ENCODE peak calls at places on chromosomes 2 and 18, in ten cellular contexts. Q is GM13976, N is WTC11, X is endothelial cell, S is sigmoid colon, E is T-helper 2 cell, M is left cardiac atrium, C is BE2C, J is NCI-H1105 treated with DMSO at 0.1 percent for 48 hours, Z is mammary epithelial cell. K is an unnamed sample.

GRCh38 chr2:153100139-153100538 is 378.4 kb downstream of the RPRM start:
- DNase-seq in Q (no peak), N (no peak), X (no peak), S (no peak), E (no peak), M (no peak), C (no peak), J (peak; percentile 23), Z (no peak), K (no peak)

GRCh38 chr2:115162454-115163293 is 720.2 kb downstream of the DPP10 start:
- DNase-seq in Q (no peak), N (peak; percentile 23), X (peak; percentile 13), S (no peak), E (peak; percentile 11), M (no peak), C (no peak), J (peak; percentile 21), Z (no peak), K (no peak)

GRCh38 chr2:118190365-118190916 is 102.2 kb downstream of the INSIG2 start:
- DNase-seq in Q (no peak), N (no peak), X (no peak), S (no peak), E (no peak), M (no peak), C (no peak), J (peak; percentile 46), Z (no peak), K (no peak)

GRCh38 chr2:188333751-188334524 is 42.3 kb downstream of the GULP1 start:
- DNase-seq in Q (no peak), N (no peak), X (no peak), S (no peak), E (no peak), M (peak; percentile 21), C (no peak), J (no peak), Z (no peak), K (no peak)

GRCh38 chr2:129468879-129469278 is 510.6 kb upstream of the RAB6C start:
- DNase-seq in Q (no peak), N (no peak), X (no peak), S (no peak), E (no peak), M (no peak), C (no peak), J (no peak), Z (no peak), K (no peak)

GRCh38 chr2:219752731-219753130 is 125.3 kb downstream of the SLC4A3 start:
- DNase-seq in Q (no peak), N (no peak), X (no peak), S (no peak), E (no peak), M (no peak), C (no peak), J (no peak), Z (peak; percentile 12), K (no peak)

GRCh38 chr2:137659616-137660015 is 304.7 kb upstream of the HNMT start:
- DNase-seq in Q (no peak), N (no peak), X (no peak), S (no peak), E (no peak), M (no peak), C (no peak), J (no peak), Z (peak; percentile 36), K (no peak)

GRCh38 chr2:99554238-99554637 is 64.4 kb upstream of the REV1 start:
- DNase-seq in Q (no peak), N (peak; percentile 72), X (peak; percentile 43), S (no peak), E (no peak), M (no peak), C (peak; percentile 11), J (no peak), Z (no peak), K (no peak)

GRCh38 chr2:39948016-39948719 is 169.1 kb upstream of the THUMPD2 start:
- DNase-seq in Q (no peak), N (no peak), X (no peak), S (no peak), E (peak; percentile 57), M (no peak), C (no peak), J (no peak), Z (peak; percentile 33), K (no peak)

GRCh38 chr2:30226144-30227032 is 4.9 kb upstream of the LBH start:
- DNase-seq in Q (peak; percentile 62), N (no peak), X (no peak), S (peak; percentile 52), E (peak; percentile 72), M (no peak), C (no peak), J (no peak), Z (no peak), K (no peak)

GRCh38 chr2:45024600-45025291 is 15.5 kb upstream of the SIX2 start:
- DNase-seq in Q (no peak), N (no peak), X (no peak), S (no peak), E (no peak), M (peak; percentile 54), C (no peak), J (no peak), Z (peak; percentile 87), K (no peak)

GRCh38 chr2:26002617-26003310 is 20.5 kb upstream of the KIF3C start:
- DNase-seq in Q (no peak), N (no peak), X (no peak), S (no peak), E (no peak), M (no peak), C (no peak), J (no peak), Z (no peak), K (no peak)

GRCh38 chr2:30204281-30204680 is 27.1 kb upstream of the LBH start:
- DNase-seq in Q (no peak), N (no peak), X (no peak), S (peak; percentile 22), E (no peak), M (no peak), C (no peak), J (no peak), Z (no peak), K (no peak)

GRCh38 chr18:79853993-79854364 is 56.2 kb downstream of the KCNG2 start:
- DNase-seq in Q (no peak), N (no peak), X (no peak), S (no peak), E (no peak), M (no peak), C (no peak), J (no peak), Z (no peak), K (no peak)

GRCh38 chr2:99593692-99594427 is 104.0 kb upstream of the REV1 start:
- DNase-seq in Q (no peak), N (no peak), X (no peak), S (no peak), E (no peak), M (no peak), C (no peak), J (no peak), Z (no peak), K (no peak)

GRCh38 chr2:23321767-23322166 is 63.2 kb upstream of the KLHL29 start:
- DNase-seq in Q (no peak), N (no peak), X (no peak), S (no peak), E (no peak), M (no peak), C (no peak), J (no peak), Z (no peak), K (no peak)

GRCh38 chr2:187993516-187993915 is 298.2 kb upstream of the GULP1 start:
- DNase-seq in Q (no peak), N (no peak), X (no peak), S (no peak), E (no peak), M (no peak), C (no peak), J (no peak), Z (no peak), K (no peak)

GRCh38 chr2:128386066-128386465 is 67.4 kb upstream of the HS6ST1 start:
- DNase-seq in Q (no peak), N (no peak), X (no peak), S (peak; percentile 41), E (no peak), M (no peak), C (no peak), J (no peak), Z (no peak), K (no peak)

GRCh38 chr2:128552806-128553551 is 234.3 kb upstream of the HS6ST1 start:
- DNase-seq in Q (no peak), N (no peak), X (no peak), S (no peak), E (no peak), M (no peak), C (no peak), J (no peak), Z (no peak), K (no peak)

GRCh38 chr2:37555457-37555856 is 116.0 kb downstream of the CDC42EP3 start:
- DNase-seq in Q (no peak), N (no peak), X (no peak), S (no peak), E (peak; percentile 84), M (no peak), C (no peak), J (no peak), Z (peak; percentile 9), K (no peak)

GRCh38 chr2:43458002-43458628 is 137.7 kb downstream of the THADA start:
- DNase-seq in Q (no peak), N (no peak), X (no peak), S (no peak), E (no peak), M (no peak), C (no peak), J (no peak), Z (peak; percentile 70), K (no peak)

GRCh38 chr2:108612153-108612513 is 77.9 kb downstream of the LIMS1 start:
- DNase-seq in Q (peak; percentile 68), N (no peak), X (no peak), S (no peak), E (peak; percentile 83), M (no peak), C (no peak), J (no peak), Z (peak; percentile 95), K (no peak)

GRCh38 chr2:205733082-205733481 is 50.8 kb downstream of the NRP2 start:
- DNase-seq in Q (no peak), N (no peak), X (no peak), S (no peak), E (no peak), M (no peak), C (peak; percentile 65), J (no peak), Z (no peak), K (no peak)

GRCh38 chr2:64463784-64464183 is 9.8 kb downstream of the LGALSL start:
- DNase-seq in Q (no peak), N (no peak), X (no peak), S (no peak), E (no peak), M (no peak), C (no peak), J (no peak), Z (peak; percentile 84), K (no peak)

GRCh38 chr2:100820346-100821254 is 661 bp downstream of the NPAS2 start:
- DNase-seq in Q (peak; percentile 30), N (peak; percentile 20), X (peak; percentile 11), S (no peak), E (no peak), M (peak; percentile 35), C (no peak), J (no peak), Z (peak; percentile 48), K (no peak)

GRCh38 chr18:3508576-3509559 is 58.9 kb downstream of the TGIF1 start:
- DNase-seq in Q (no peak), N (peak; percentile 23), X (no peak), S (no peak), E (no peak), M (no peak), C (no peak), J (peak; percentile 25), Z (no peak), K (no peak)

GRCh38 chr18:57970356-57971095 is 73.5 kb upstream of the NEDD4L start:
- DNase-seq in Q (no peak), N (peak; percentile 76), X (peak; percentile 10), S (no peak), E (no peak), M (no peak), C (peak; percentile 22), J (no peak), Z (no peak), K (no peak)

GRCh38 chr18:55906533-55906932 is 318.5 kb upstream of the TCF4 start:
- DNase-seq in Q (no peak), N (no peak), X (no peak), S (no peak), E (no peak), M (no peak), C (no peak), J (no peak), Z (no peak), K (no peak)

K was measured in effector CD8-positive, alpha-beta T cell.